ENCODE peak calls at places on chromosome X, in four cellular contexts. R is WTC11, Y is GM12878, O is K562. T is an unnamed sample.

GRCh38 chrX:32530802-32531403 is 680.4 kb downstream of the DMD start:
- DNase-seq in R (no peak), O (peak), Y (no peak), T (no peak)

GRCh38 chrX:15301924-15302323 is 13.5 kb downstream of the ASB11 start:
- DNase-seq in Y (no peak), O (no peak), R (no peak), T (no peak)

GRCh38 chrX:66262807-66263206 is 98.8 kb downstream of the HEPH start:
- DNase-seq in Y (no peak), R (no peak), O (no peak), T (no peak)

GRCh38 chrX:69386681-69387080 is 117.4 kb upstream of the NALF2 start:
- DNase-seq in R (no peak), O (no peak), Y (no peak), T (no peak)

GRCh38 chrX:72305286-72306084 is at the start of gene CITED1:
- DNase-seq in Y (no peak), R (peak), O (no peak), T (peak)

GRCh38 chrX:3346436-3347329 is at the start of gene MXRA5:
- DNase-seq in O (no peak), R (peak), Y (no peak), T (peak)

GRCh38 chrX:42951747-42952146 is 173.8 kb upstream of the PPP1R2C start:
- DNase-seq in R (no peak), Y (no peak), O (no peak), T (no peak)

GRCh38 chrX:97446298-97446882 is 562.7 kb downstream of the RPA4 start:
- DNase-seq in O (no peak), Y (no peak), R (no peak), T (peak)

GRCh38 chrX:53440631-53441517 is 6.7 kb upstream of the HSD17B10 start:
- DNase-seq in Y (no peak), O (no peak), R (no peak), T (peak)

GRCh38 chrX:132426695-132427281 is 62.0 kb downstream of the MBNL3 start:
- DNase-seq in O (no peak), R (no peak), Y (no peak), T (no peak)

GRCh38 chrX:129015381-129015780 is 507.9 kb downstream of the SMARCA1 start:
- DNase-seq in O (no peak), Y (no peak), R (no peak), T (no peak)

GRCh38 chrX:129019412-129019811 is 503.9 kb downstream of the SMARCA1 start:
- DNase-seq in O (no peak), Y (no peak), R (no peak), T (no peak)

GRCh38 chrX:129013574-129013973 is 509.7 kb downstream of the SMARCA1 start:
- DNase-seq in Y (no peak), O (no peak), R (peak), T (no peak)
- TF ChIP-seq USF1 in Y (no peak), O (no peak), R (no peak), T (no peak)

GRCh38 chrX:95346854-95347253 is 1337.8 kb upstream of the DIAPH2 start:
- DNase-seq in O (no peak), R (no peak), Y (no peak), T (no peak)
- TF ChIP-seq USF1 in O (no peak), R (no peak), Y (no peak), T (no peak)

GRCh38 chrX:24900234-24900633 is 115.5 kb downstream of the ARX start:
- DNase-seq in O (no peak), Y (no peak), R (no peak), T (no peak)

GRCh38 chrX:24899391-24899790 is 116.4 kb downstream of the ARX start:
- DNase-seq in R (no peak), O (no peak), Y (no peak), T (no peak)

GRCh38 chrX:24902808-24903207 is 113.0 kb downstream of the ARX start:
- DNase-seq in R (no peak), Y (no peak), O (no peak), T (no peak)
- TF ChIP-seq USF1 in R (no peak), Y (no peak), O (no peak), T (no peak)

GRCh38 chrX:1484638-1485019 is 31.9 kb upstream of the ASMTL start:
- DNase-seq in Y (no peak), R (no peak), O (no peak), T (no peak)

GRCh38 chrX:1483843-1484637 is 31.3 kb upstream of the ASMTL start:
- DNase-seq in R (no peak), O (no peak), Y (peak), T (no peak)

GRCh38 chrX:1480082-1480785 is 27.5 kb upstream of the ASMTL start:
- DNase-seq in O (no peak), R (no peak), Y (no peak), T (no peak)

GRCh38 chrX:1485033-1485432 is 32.3 kb upstream of the ASMTL start:
- DNase-seq in O (no peak), Y (no peak), R (no peak), T (no peak)

GRCh38 chrX:1481636-1482529 is 29.2 kb upstream of the ASMTL start:
- DNase-seq in O (peak), Y (peak), R (peak), T (no peak)
- TF ChIP-seq USF1 in O (no peak), Y (no peak), R (no peak), T (no peak)

DNA sequence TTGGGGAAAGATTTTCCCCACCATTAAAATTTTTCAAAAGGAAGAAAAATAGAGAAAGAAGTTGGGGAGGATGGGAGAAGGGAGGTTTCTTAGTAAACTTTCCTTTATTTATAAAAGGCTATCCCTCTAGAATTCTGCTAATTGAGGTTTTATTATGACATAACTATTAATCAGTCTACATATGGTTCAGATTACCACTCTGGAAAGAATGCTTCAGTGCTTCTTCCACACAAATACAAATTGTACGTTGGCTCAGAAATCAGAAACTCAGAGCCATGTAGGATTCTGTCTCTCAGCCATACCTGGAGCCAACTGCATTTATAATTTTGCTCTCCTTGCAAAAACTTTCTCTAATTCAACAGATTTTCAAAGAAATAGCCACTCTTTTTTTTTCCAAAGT is 37.1 kb downstream of the SRPX start:
- DNase-seq in R (no peak), O (no peak), Y (no peak), T (no peak)
- TF ChIP-seq USF1 in R (no peak), O (no peak), Y (no peak), T (no peak)

GRCh38 chrX:39773923-39774803 is 323.6 kb downstream of the BCOR start:
- DNase-seq in O (peak), R (no peak), Y (no peak), T (no peak)
- TF ChIP-seq USF1 in O (no peak), R (no peak), Y (no peak), T (no peak)

GRCh38 chrX:152149648-152150047 is 11.3 kb upstream of the MAGEA10 start:
- DNase-seq in Y (no peak), R (no peak), O (peak), T (no peak)
- TF ChIP-seq USF1 in Y (no peak), R (no peak), O (no peak), T (no peak)

GRCh38 chrX:138756234-138756633 is 44.7 kb upstream of the FGF13 start:
- DNase-seq in O (peak), R (peak), Y (no peak), T (no peak)
- TF ChIP-seq USF1 in O (no peak), R (no peak), Y (no peak), T (no peak)

T was measured in SK-N-SH.